ENCODE peak calls at places on chromosomes 6 and 20, in nine cellular contexts. S, K, A, F, E, Z, X, C and J are unnamed samples.

GRCh38 chr20:39190666-39191570 is 228.8 kb downstream of the DHX35 start:
- DNase-seq in Z (no peak), E (no peak), X (no peak), A (no peak), K (no peak), S (no peak), F (no peak), C (no peak), J (no peak)

GRCh38 chr20:43379239-43379917 is 78.3 kb upstream of the SRSF6 start:
- DNase-seq in X (no peak), A (no peak), S (peak), C (no peak), Z (no peak), F (no peak), E (no peak), K (no peak), J (peak)

GRCh38 chr6:116371384-116372209 is 850 bp downstream of the DSE start:
- DNase-seq in F (no peak), E (peak), S (peak), C (peak), X (peak), K (peak), A (no peak), Z (peak), J (peak)

GRCh38 chr20:5220334-5221077 is 93.7 kb downstream of the CDS2 start:
- DNase-seq in X (no peak), E (no peak), C (no peak), Z (no peak), A (no peak), S (no peak), K (no peak), F (no peak), J (no peak)

GRCh38 chr6:143098054-143098673 is 37.5 kb downstream of the AIG1 start:
- DNase-seq in X (no peak), A (no peak), E (no peak), K (no peak), C (no peak), Z (peak), S (no peak), F (no peak), J (no peak)

GRCh38 chr20:42714298-42715141 is 475.2 kb downstream of the PTPRT start:
- DNase-seq in C (no peak), A (no peak), K (no peak), S (no peak), E (no peak), F (no peak), X (no peak), Z (peak), J (no peak)

GRCh38 chr6:104325341-104326172 is 534.2 kb downstream of the HACE1 start:
- DNase-seq in S (peak), K (peak), E (peak), F (no peak), X (no peak), A (no peak), C (peak), Z (peak), J (peak)

GRCh38 chr20:51497542-51498467 is 44.7 kb downstream of the NFATC2 start:
- DNase-seq in A (peak), E (peak), K (peak), X (no peak), S (no peak), Z (no peak), C (no peak), F (no peak), J (no peak)

GRCh38 chr6:97626586-97627441 is 343.8 kb upstream of the MMS22L start:
- DNase-seq in Z (peak), C (no peak), E (no peak), X (no peak), S (peak), A (no peak), K (peak), F (no peak), J (no peak)

GRCh38 chr6:127118505-127119360 is at the start of gene RSPO3:
- DNase-seq in K (peak), C (peak), E (peak), Z (peak), X (no peak), F (no peak), A (no peak), S (peak), J (peak)

GRCh38 chr6:88669475-88669874 is 293.9 kb downstream of the RNGTT start:
- DNase-seq in F (no peak), S (no peak), E (no peak), K (no peak), A (no peak), X (no peak), Z (no peak), C (no peak), J (no peak)

GRCh38 chr6:139291813-139292619 is at the start of gene TXLNB:
- DNase-seq in C (peak), F (peak), Z (peak), X (peak), S (peak), A (peak), E (peak), K (peak), J (peak)

GRCh38 chr20:50987493-50988210 is 29.0 kb downstream of the MOCS3 start:
- DNase-seq in K (peak), X (peak), F (peak), Z (peak), C (peak), S (peak), A (peak), E (peak), J (peak)